ENCODE peak calls at places on chromosomes 6 and 20, in six cellular contexts. Y is epithelial cell of esophagus, L is mesothelial cell of epicardium, S is Peyer's patch, O is RWPE1, K is heart left ventricle. A is an unnamed sample.

GRCh38 chr20:20410678-20411077 is 42.8 kb downstream of the INSM1 start:
- DNase-seq in Y (peak), L (no peak), S (no peak), O (no peak), K (peak), A (no peak)

GRCh38 chr6:34104186-34104585 is 41.7 kb downstream of the GRM4 start:
- DNase-seq in Y (no peak), L (no peak), S (no peak), O (no peak), K (no peak), A (no peak)

GRCh38 chr6:132768051-132768517 is 10.4 kb upstream of the VNN2 start:
- DNase-seq in Y (peak), L (no peak), S (peak), O (no peak), K (peak), A (no peak)

GRCh38 chr6:111596784-111597183 is 8.9 kb downstream of the TRAF3IP2 start:
- DNase-seq in Y (no peak), L (no peak), S (no peak), O (no peak), K (no peak), A (no peak)

GRCh38 chr6:44172759-44173500 is 14.3 kb downstream of the CAPN11 start:
- DNase-seq in Y (peak), L (peak), S (peak), O (peak), K (peak), A (peak)

GRCh38 chr6:121816361-121816760 is 380.9 kb downstream of the GJA1 start:
- DNase-seq in Y (no peak), L (no peak), S (no peak), O (no peak), K (no peak), A (no peak)

GRCh38 chr6:135938588-135939215 is 87.2 kb downstream of the PDE7B start:
- DNase-seq in Y (peak), L (no peak), S (no peak), O (no peak), K (peak), A (no peak)

GRCh38 chr6:16524380-16524707 is 236.9 kb downstream of the ATXN1 start:
- DNase-seq in Y (no peak), L (no peak), S (no peak), O (no peak), K (no peak), A (no peak)

GRCh38 chr6:90294989-90295853 is 1.4 kb downstream of the BACH2 start:
- DNase-seq in Y (peak), L (no peak), S (peak), O (peak), K (peak), A (no peak)

GRCh38 chr6:142702501-142703460 is 242.2 kb downstream of the HIVEP2 start:
- DNase-seq in Y (peak), L (no peak), S (no peak), O (no peak), K (peak), A (no peak)

GRCh38 chr6:100370265-100370664 is 94.5 kb downstream of the SIM1 start:
- DNase-seq in Y (no peak), L (no peak), S (no peak), O (no peak), K (no peak), A (no peak)

GRCh38 chr6:26383624-26384417 is 913 bp downstream of the BTN2A2 start:
- DNase-seq in Y (peak), L (no peak), S (peak), O (no peak), K (no peak), A (no peak)

GRCh38 chr20:37325206-37325605 is 20.7 kb upstream of the SRC start:
- DNase-seq in Y (no peak), L (no peak), S (no peak), O (no peak), K (no peak), A (no peak)

GRCh38 chr6:55980627-55981211 is 105.3 kb upstream of the BMP5 start:
- DNase-seq in Y (peak), L (no peak), S (no peak), O (peak), K (no peak), A (no peak)

GRCh38 chr6:71289039-71289801 is 609 bp downstream of the OGFRL1 start:
- DNase-seq in Y (peak), L (no peak), S (peak), O (peak), K (peak), A (no peak)

GRCh38 chr20:58693226-58694006 is 816 bp downstream of the NPEPL1 start:
- DNase-seq in Y (no peak), L (no peak), S (peak), O (no peak), K (no peak), A (peak)

GRCh38 chr20:51404297-51405060 is 138.0 kb downstream of the NFATC2 start:
- DNase-seq in Y (no peak), L (no peak), S (no peak), O (no peak), K (no peak), A (no peak)

GRCh38 chr20:60331688-60332300 is 373.6 kb downstream of the CDH26 start:
- DNase-seq in Y (no peak), L (no peak), S (no peak), O (no peak), K (no peak), A (no peak)

GRCh38 chr6:35091353-35092083 is 49.6 kb downstream of the TCP11 start:
- DNase-seq in Y (no peak), L (no peak), S (no peak), O (no peak), K (no peak), A (peak)

GRCh38 chr6:99467509-99468106 is 42.5 kb upstream of the PNISR start:
- DNase-seq in Y (peak), L (no peak), S (no peak), O (peak), K (no peak), A (no peak)

GRCh38 chr6:108557494-108558371 is 3.0 kb upstream of the FOXO3 start:
- DNase-seq in Y (peak), L (peak), S (peak), O (peak), K (peak), A (peak)

GRCh38 chr6:39296745-39297640 is 17.2 kb downstream of the KCNK17 start:
- DNase-seq in Y (no peak), L (no peak), S (no peak), O (no peak), K (peak), A (no peak)

GRCh38 chr6:124888581-124889371 is 73.5 kb upstream of the RNF217 start:
- DNase-seq in Y (no peak), L (no peak), S (no peak), O (no peak), K (no peak), A (no peak)

GRCh38 chr6:12555267-12555666 is 161.3 kb upstream of the PHACTR1 start:
- DNase-seq in Y (peak), L (no peak), S (no peak), O (no peak), K (no peak), A (no peak)
- TF ChIP-seq CTCF in Y (no peak), L (no peak), S (no peak), O (no peak), K (no peak), A (no peak)

DNA sequence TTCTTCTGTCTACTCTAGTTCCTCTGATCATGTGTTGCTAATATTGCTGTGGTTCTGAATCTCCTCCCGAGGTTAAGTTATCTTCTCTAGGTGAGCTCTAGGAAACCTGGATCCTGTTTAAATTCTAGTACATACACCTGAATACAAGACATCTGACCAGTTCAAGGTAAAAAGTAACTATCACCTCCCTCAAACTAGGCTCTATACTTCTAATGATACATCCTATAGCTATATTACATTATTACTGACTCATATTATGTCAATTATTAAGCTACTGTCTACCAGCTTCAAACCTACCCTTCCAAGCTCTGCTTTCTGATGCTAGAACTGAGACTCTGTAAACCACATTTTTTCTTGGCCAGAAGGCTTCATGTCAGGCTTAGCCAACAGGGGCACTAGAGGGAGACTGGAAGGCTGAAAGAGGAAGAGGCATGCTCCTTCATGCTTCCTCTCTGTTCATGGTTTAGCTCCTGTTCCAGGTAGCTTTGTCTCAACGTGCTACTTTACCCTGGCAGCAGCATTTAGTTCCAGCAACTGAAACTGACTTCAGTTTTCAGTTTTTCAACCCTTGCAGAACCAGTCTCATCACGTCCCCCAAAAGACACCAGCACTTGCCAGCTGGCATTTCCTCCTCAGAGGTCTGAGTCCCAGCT is 148.4 kb upstream of the TOP1 start:
- DNase-seq in Y (peak), L (no peak), S (no peak), O (no peak), K (no peak), A (no peak)
- TF ChIP-seq CTCF in Y (peak), L (no peak), S (no peak), O (no peak), K (no peak), A (no peak)

GRCh38 chr20:14966203-14966602 is 628.8 kb upstream of the FLRT3 start:
- DNase-seq in Y (no peak), L (no peak), S (no peak), O (no peak), K (no peak), A (no peak)
- TF ChIP-seq CTCF in Y (no peak), L (no peak), S (no peak), O (no peak), K (no peak), A (no peak)

GRCh38 chr6:77740380-77740779 is 87.5 kb downstream of the MEI4 start:
- DNase-seq in Y (peak), L (no peak), S (no peak), O (peak), K (no peak), A (no peak)
- TF ChIP-seq CTCF in Y (peak), L (peak), S (peak), O (peak), K (peak), A (peak)

DNA sequence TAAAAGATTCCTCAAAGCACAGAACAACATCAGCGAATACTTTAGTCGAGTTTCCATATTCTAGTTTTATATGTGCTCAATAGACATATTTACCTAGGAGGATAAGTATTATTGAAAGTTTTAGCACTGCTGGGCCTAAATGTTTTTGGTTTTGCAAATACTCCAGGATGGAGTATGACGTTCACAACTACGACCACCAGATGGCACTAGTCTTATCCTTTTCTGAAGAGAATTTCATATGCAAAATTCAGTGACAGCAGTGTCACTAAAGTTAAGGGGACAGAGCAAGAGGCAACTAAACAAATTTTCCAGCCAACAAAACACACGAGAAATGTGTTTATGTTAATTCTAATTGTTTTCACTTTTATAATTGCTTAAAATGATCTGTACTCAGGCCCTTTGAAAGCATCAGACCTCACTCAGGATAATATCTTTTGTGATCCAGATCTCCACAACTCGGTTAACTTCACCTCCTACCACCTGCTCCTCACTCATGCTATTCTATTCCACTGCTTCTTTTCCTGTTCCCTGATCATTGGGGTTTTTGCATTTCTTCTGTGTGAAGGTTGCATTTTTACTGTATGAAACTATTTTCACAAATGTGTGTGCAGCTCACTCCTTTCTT is 220.8 kb downstream of the TRDN start:
- DNase-seq in Y (peak), L (no peak), S (no peak), O (peak), K (peak), A (no peak)
- TF ChIP-seq CTCF in Y (peak), L (peak), S (peak), O (peak), K (peak), A (peak)

GRCh38 chr6:12884983-12885382 is 168.4 kb downstream of the PHACTR1 start:
- DNase-seq in Y (no peak), L (no peak), S (no peak), O (no peak), K (no peak), A (no peak)

GRCh38 chr6:12891595-12891994 is 175.0 kb downstream of the PHACTR1 start:
- DNase-seq in Y (no peak), L (no peak), S (no peak), O (no peak), K (no peak), A (no peak)

GRCh38 chr6:12886961-12887775 is 170.6 kb downstream of the PHACTR1 start:
- DNase-seq in Y (no peak), L (no peak), S (no peak), O (no peak), K (no peak), A (no peak)

GRCh38 chr6:12892201-12892600 is 175.6 kb downstream of the PHACTR1 start:
- DNase-seq in Y (no peak), L (no peak), S (no peak), O (no peak), K (no peak), A (no peak)

GRCh38 chr6:12890171-12890790 is 173.7 kb downstream of the PHACTR1 start:
- DNase-seq in Y (peak), L (no peak), S (no peak), O (no peak), K (no peak), A (no peak)
- TF ChIP-seq CTCF in Y (peak), L (no peak), S (peak), O (peak), K (peak), A (peak)

DNA sequence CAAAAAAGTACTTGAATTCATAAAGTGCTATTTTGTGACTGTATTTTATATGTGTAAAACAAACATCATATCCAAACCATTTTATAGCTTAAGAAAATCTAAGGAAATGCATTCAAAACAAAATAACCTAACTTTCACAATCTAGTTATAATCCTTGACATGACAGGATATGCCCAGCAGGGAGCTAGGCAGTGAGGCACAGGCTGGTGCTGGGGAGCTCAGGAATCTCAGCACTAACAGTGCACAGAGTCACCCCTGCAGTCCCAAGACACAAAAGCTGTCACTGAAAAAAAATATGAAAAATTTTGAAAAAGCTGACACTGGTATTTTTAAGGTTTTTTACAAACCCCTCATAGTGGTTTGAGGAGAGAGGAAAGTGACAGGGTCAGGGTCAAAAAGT is 24.2 kb downstream of the LGSN start:
- DNase-seq in Y (peak), L (no peak), S (no peak), O (no peak), K (no peak), A (no peak)
- TF ChIP-seq CTCF in Y (peak), L (no peak), S (no peak), O (no peak), K (no peak), A (no peak)